ENCODE peak calls at places on chromosomes 13 and 19, in eight cellular contexts. B is lung, J is pancreas, N is psoas muscle, Q is stomach, M is upper lobe of right lung, G is esophagus squamous epithelium, D is lower lobe of right lung. I is an unnamed sample.

GRCh38 chr13:100887729-100888151 is 213.1 kb upstream of the TMTC4 start:
- DNase-seq in B (no peak), J (no peak), N (no peak), Q (no peak), M (no peak), G (no peak), D (no peak), I (no peak)

GRCh38 chr13:36543671-36544070 is 111.4 kb downstream of the CCNA1 start:
- DNase-seq in B (no peak), J (no peak), N (no peak), Q (no peak), M (no peak), G (no peak), D (no peak), I (no peak)

GRCh38 chr13:52949744-52950143 is 78.9 kb upstream of the OLFM4 start:
- DNase-seq in B (no peak), J (no peak), N (no peak), Q (no peak), M (no peak), G (no peak), D (no peak), I (no peak)

GRCh38 chr13:74136089-74136658 is 2.0 kb upstream of the KLF12 start:
- DNase-seq in B (no peak), J (no peak), N (peak; percentile 21), Q (peak; percentile 28), M (peak; percentile 64), G (no peak), D (no peak), I (peak; percentile 44)

GRCh38 chr13:71867101-71867814 is at the start of gene DACH1:
- DNase-seq in B (peak; percentile 57), J (peak; percentile 38), N (peak; percentile 13), Q (peak; percentile 28), M (peak; percentile 62), G (peak; percentile 20), D (peak; percentile 49), I (peak; percentile 98)

GRCh38 chr13:72180253-72180952 is 313.4 kb upstream of the DACH1 start:
- DNase-seq in B (no peak), J (peak; percentile 59), N (no peak), Q (no peak), M (no peak), G (no peak), D (no peak), I (no peak)

GRCh38 chr13:76980075-76980718 is 11.7 kb upstream of the CLN5 start:
- DNase-seq in B (peak; percentile 81), J (peak; percentile 51), N (peak; percentile 79), Q (peak; percentile 84), M (peak; percentile 91), G (no peak), D (peak; percentile 88), I (peak; percentile 90)

GRCh38 chr13:36872621-36873020 is 47.4 kb downstream of the SMAD9 start:
- DNase-seq in B (no peak), J (no peak), N (peak; percentile 26), Q (no peak), M (no peak), G (no peak), D (no peak), I (no peak)

GRCh38 chr19:3857449-3858003 is 11.3 kb downstream of the ZFR2 start:
- DNase-seq in B (no peak), J (no peak), N (no peak), Q (no peak), M (no peak), G (no peak), D (no peak), I (no peak)

GRCh38 chr19:53894736-53895135 is 12.7 kb downstream of the PRKCG start:
- DNase-seq in B (no peak), J (no peak), N (no peak), Q (no peak), M (no peak), G (no peak), D (no peak), I (no peak)

GRCh38 chr19:9751449-9751848 is 17.1 kb downstream of the ZNF846 start:
- DNase-seq in B (no peak), J (no peak), N (no peak), Q (no peak), M (no peak), G (no peak), D (no peak), I (no peak)

GRCh38 chr19:11179716-11180297 is 17.5 kb downstream of the KANK2 start:
- DNase-seq in B (no peak), J (no peak), N (no peak), Q (no peak), M (no peak), G (no peak), D (no peak), I (no peak)

GRCh38 chr13:98504029-98504351 is 72.9 kb downstream of the STK24 start:
- DNase-seq in B (no peak), J (no peak), N (no peak), Q (no peak), M (no peak), G (no peak), D (no peak), I (no peak)

GRCh38 chr13:106602178-106602577 is 34.2 kb upstream of the ARGLU1 start:
- DNase-seq in B (peak; percentile 64), J (peak; percentile 34), N (no peak), Q (peak; percentile 74), M (no peak), G (no peak), D (peak; percentile 56), I (no peak)

GRCh38 chr13:92842145-92842544 is 384.5 kb upstream of the GPC6 start:
- DNase-seq in B (no peak), J (no peak), N (no peak), Q (no peak), M (no peak), G (no peak), D (no peak), I (no peak)

GRCh38 chr19:15091918-15092753 is 10.1 kb downstream of the OR1I1 start:
- DNase-seq in B (no peak), J (peak; percentile 76), N (no peak), Q (no peak), M (no peak), G (no peak), D (no peak), I (peak; percentile 64)

GRCh38 chr19:47509973-47510372 is 4.9 kb downstream of the NAPA start:
- DNase-seq in B (no peak), J (peak; percentile 60), N (peak; percentile 55), Q (peak; percentile 67), M (no peak), G (no peak), D (no peak), I (no peak)

GRCh38 chr13:98504371-98504963 is 72.4 kb downstream of the STK24 start:
- DNase-seq in B (no peak), J (no peak), N (no peak), Q (no peak), M (peak; percentile 49), G (no peak), D (no peak), I (no peak)

GRCh38 chr19:51724543-51724942 is 752 bp upstream of the HAS1 start:
- DNase-seq in B (no peak), J (no peak), N (peak; percentile 57), Q (no peak), M (no peak), G (no peak), D (no peak), I (no peak)
- H3K36me3 ChIP-seq in B (no peaks in the 10 kb centered on the region), J (no peaks in the 10 kb centered on the region), N (no peaks in the 10 kb centered on the region), Q (no peaks in the 10 kb centered on the region), M (no peaks in the 10 kb centered on the region), G (no peaks in the 10 kb centered on the region), D (no peaks in the 10 kb centered on the region), I (no peaks in the 10 kb centered on the region)

GRCh38 chr13:110329798-110330461 is 22.8 kb downstream of the COL4A2 start:
- DNase-seq in B (no peak), J (no peak), N (no peak), Q (no peak), M (no peak), G (no peak), D (no peak), I (no peak)

GRCh38 chr13:110331362-110331761 is 24.3 kb downstream of the COL4A2 start:
- DNase-seq in B (no peak), J (no peak), N (no peak), Q (no peak), M (peak; percentile 59), G (no peak), D (no peak), I (no peak)

GRCh38 chr13:110328509-110328908 is 21.4 kb downstream of the COL4A2 start:
- DNase-seq in B (no peak), J (no peak), N (no peak), Q (no peak), M (no peak), G (no peak), D (no peak), I (no peak)

GRCh38 chr13:110329258-110329657 is 22.2 kb downstream of the COL4A2 start:
- DNase-seq in B (no peak), J (no peak), N (no peak), Q (no peak), M (no peak), G (no peak), D (no peak), I (no peak)

GRCh38 chr13:110330491-110331001 is 23.5 kb downstream of the COL4A2 start:
- DNase-seq in B (no peak), J (no peak), N (no peak), Q (no peak), M (no peak), G (no peak), D (no peak), I (no peak)
- H3K4me3 ChIP-seq in B (no peak overlapping the region), J (no peak overlapping the region), N (peak overlapping the region; percentile 19), Q (no peak overlapping the region), M (no peak overlapping the region), G (peak overlapping the region; percentile 42), D (no peak overlapping the region), I (no peak overlapping the region)

DNA sequence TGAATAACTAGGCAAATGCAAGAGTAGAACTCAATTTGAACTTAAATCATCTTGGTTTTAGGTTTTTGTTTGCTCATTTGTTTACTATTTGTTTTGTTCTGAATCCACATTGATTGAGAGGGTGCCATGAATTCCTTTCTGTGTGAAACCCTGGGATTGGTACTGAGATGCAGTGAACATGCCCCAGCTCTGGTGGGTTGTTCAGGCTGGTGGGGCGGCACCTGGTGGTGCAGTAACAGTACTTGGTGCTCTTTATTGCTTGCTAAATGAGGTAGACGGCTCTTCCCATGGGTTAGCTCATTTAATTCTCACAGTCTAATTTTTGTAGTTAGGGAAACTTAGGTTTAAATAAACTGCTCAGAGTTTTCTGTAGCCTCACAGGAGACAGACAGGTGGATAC is 48.4 kb downstream of the WASF3 start:
- DNase-seq in B (no peak), J (no peak), N (no peak), Q (no peak), M (no peak), G (no peak), D (no peak), I (no peak)
- H3K36me3 ChIP-seq in B (no peaks in the 10 kb centered on the region), J (no peaks in the 10 kb centered on the region), N (no peaks in the 10 kb centered on the region), Q (no peaks in the 10 kb centered on the region), M (no peaks in the 10 kb centered on the region), G (no peaks in the 10 kb centered on the region), D (no peaks in the 10 kb centered on the region), I (no peaks in the 10 kb centered on the region)

DNA sequence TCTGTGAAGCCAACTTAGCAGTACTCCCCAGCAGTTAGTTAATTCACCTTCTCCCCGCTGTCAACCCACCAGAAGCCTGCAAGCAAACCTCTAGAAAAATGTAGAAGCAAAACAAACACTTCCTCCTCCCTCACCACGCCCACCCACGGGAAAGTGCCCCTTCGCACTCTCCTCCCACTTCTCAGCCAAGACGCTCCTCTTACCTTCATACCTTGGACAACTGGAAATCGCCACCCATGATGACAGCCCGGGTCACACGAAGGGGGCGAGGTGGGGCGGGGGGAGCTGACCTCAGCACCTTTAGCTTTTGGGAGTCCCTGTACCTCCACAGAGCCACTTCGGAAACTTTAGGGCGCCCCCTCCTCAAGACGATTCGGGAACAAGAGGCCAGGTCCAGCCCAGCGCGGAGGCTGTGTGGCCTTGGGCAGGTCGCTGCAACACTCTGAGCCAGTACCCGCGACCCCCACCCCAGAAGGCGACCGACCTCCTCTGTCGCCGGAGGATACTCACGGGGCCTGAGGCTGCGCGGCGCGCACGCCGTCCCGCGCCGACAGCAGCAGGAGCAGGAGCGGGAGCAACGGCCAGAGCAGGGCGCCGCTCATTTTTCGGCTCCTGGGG is 460 bp downstream of the CPAMD8 start:
- DNase-seq in B (peak; percentile 67), J (no peak), N (no peak), Q (no peak), M (peak; percentile 84), G (no peak), D (peak; percentile 76), I (no peak)
- H3K4me3 ChIP-seq in B (peak overlapping the region; percentile 49), J (no peak overlapping the region), N (peak overlapping the region; percentile 39), Q (no peak overlapping the region), M (peak overlapping the region; percentile 51), G (peak overlapping the region; percentile 29), D (peak overlapping the region; percentile 54), I (peak overlapping the region; percentile 17)

I was measured in HAP-1.